ENCODE peak calls at places on chromosomes 3 and 15, in ten cellular contexts. M, W, V, P, N, H, E, J, A and D are unnamed samples.

GRCh38 chr3:153130312-153130977 is 31.6 kb upstream of the RAP2B start:
- DNase-seq in M (no peak), W (no peak), V (peak; percentile 43), P (no peak), N (no peak), H (no peak), E (no peak), J (no peak), A (no peak), D (no peak)

GRCh38 chr15:89141885-89142284 is 53.6 kb downstream of the ABHD2 start:
- DNase-seq in M (no peak), W (no peak), V (no peak), P (no peak), N (no peak), H (no peak), E (no peak), J (no peak), A (no peak), D (no peak)

GRCh38 chr15:78317145-78317836 is 17.9 kb upstream of the SKIC8 start:
- DNase-seq in M (no peak), W (no peak), V (peak; percentile 58), P (no peak), N (no peak), H (peak; percentile 33), E (no peak), J (peak; percentile 56), A (no peak), D (no peak)

GRCh38 chr3:127744216-127744815 is 71.6 kb downstream of the ABTB1 start:
- DNase-seq in M (no peak), W (no peak), V (no peak), P (no peak), N (no peak), H (no peak), E (peak; percentile 8), J (no peak), A (no peak), D (no peak)

GRCh38 chr15:60370804-60371700 is 26.7 kb downstream of the ANXA2 start:
- DNase-seq in M (peak; percentile 67), W (no peak), V (peak; percentile 98), P (no peak), N (no peak), H (peak; percentile 78), E (peak; percentile 64), J (peak; percentile 73), A (no peak), D (peak; percentile 97)

GRCh38 chr3:30448946-30449686 is 157.3 kb upstream of the TGFBR2 start:
- DNase-seq in M (no peak), W (no peak), V (no peak), P (no peak), N (no peak), H (no peak), E (no peak), J (no peak), A (no peak), D (no peak)

GRCh38 chr3:113254171-113254947 is 43.0 kb downstream of the BOC start:
- DNase-seq in M (no peak), W (no peak), V (no peak), P (no peak), N (no peak), H (no peak), E (no peak), J (no peak), A (no peak), D (no peak)

GRCh38 chr15:57792729-57793449 is 86.4 kb downstream of the POLR2M start:
- DNase-seq in M (no peak), W (no peak), V (no peak), P (no peak), N (no peak), H (no peak), E (no peak), J (peak; percentile 57), A (no peak), D (no peak)

GRCh38 chr15:98076021-98076816 is 115.7 kb downstream of the ARRDC4 start:
- DNase-seq in M (no peak), W (no peak), V (peak; percentile 22), P (no peak), N (no peak), H (no peak), E (peak; percentile 17), J (peak; percentile 11), A (no peak), D (no peak)

GRCh38 chr3:46717447-46718231 is at the start of gene PRSS50:
- DNase-seq in M (no peak), W (no peak), V (no peak), P (no peak), N (no peak), H (peak; percentile 21), E (no peak), J (no peak), A (peak; percentile 41), D (no peak)

GRCh38 chr3:95923496-95924210 is 890.7 kb upstream of the EPHA6 start:
- DNase-seq in M (peak; percentile 80), W (no peak), V (peak; percentile 32), P (no peak), N (no peak), H (no peak), E (no peak), J (no peak), A (no peak), D (peak; percentile 68)

GRCh38 chr15:88617790-88618189 is 3.4 kb upstream of the AEN start:
- DNase-seq in M (no peak), W (no peak), V (no peak), P (no peak), N (no peak), H (no peak), E (no peak), J (no peak), A (no peak), D (no peak)

GRCh38 chr3:126961191-126961790 is 21.6 kb upstream of the PLXNA1 start:
- DNase-seq in M (peak; percentile 47), W (no peak), V (no peak), P (no peak), N (no peak), H (no peak), E (peak; percentile 95), J (peak; percentile 43), A (no peak), D (peak; percentile 26)

GRCh38 chr3:150215616-150216015 is 192.5 kb upstream of the TSC22D2 start:
- DNase-seq in M (no peak), W (no peak), V (no peak), P (no peak), N (no peak), H (no peak), E (no peak), J (no peak), A (no peak), D (no peak)

GRCh38 chr3:52498134-52499054 is 3.3 kb downstream of the STAB1 start:
- DNase-seq in M (no peak), W (no peak), V (no peak), P (no peak), N (no peak), H (no peak), E (peak; percentile 56), J (peak; percentile 41), A (no peak), D (no peak)

GRCh38 chr3:59286791-59287531 is 237.1 kb upstream of the CFAP20DC start:
- DNase-seq in M (peak; percentile 76), W (no peak), V (no peak), P (no peak), N (no peak), H (peak; percentile 31), E (no peak), J (no peak), A (no peak), D (peak; percentile 17)

GRCh38 chr15:35019401-35020327 is 31.6 kb upstream of the ZNF770 start:
- DNase-seq in M (no peak), W (no peak), V (peak; percentile 41), P (no peak), N (no peak), H (no peak), E (no peak), J (no peak), A (no peak), D (no peak)
- H3K4me3 ChIP-seq in M (no peak overlapping the region), W (no peak overlapping the region), V (peak overlapping the region; percentile 42), P (no peak overlapping the region), N (no peak overlapping the region), H (no peak overlapping the region), E (no peak overlapping the region), J (no peak overlapping the region), A (no peak overlapping the region), D (no peak overlapping the region)

DNA sequence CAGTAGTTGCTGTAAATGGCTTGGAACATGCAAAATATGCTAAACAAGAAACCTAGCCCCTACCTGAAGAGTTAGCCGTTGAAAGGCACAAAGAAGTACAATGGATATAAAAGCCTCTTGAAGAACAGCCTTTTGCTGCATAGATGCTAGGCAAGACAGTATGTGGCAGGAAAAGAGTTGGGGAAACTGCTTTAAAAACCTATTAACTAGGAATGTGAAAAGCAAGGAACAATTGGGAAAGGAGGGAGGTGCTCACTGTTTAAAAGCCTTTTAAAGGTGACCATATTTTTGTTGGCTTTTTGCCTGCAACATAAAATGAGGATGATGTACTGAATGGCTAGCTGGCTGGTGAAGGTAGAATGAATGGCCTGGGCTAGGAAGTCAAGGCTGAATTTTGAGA is 24.5 kb upstream of the SOX2 start:
- DNase-seq in M (no peak), W (no peak), V (no peak), P (no peak), N (no peak), H (no peak), E (no peak), J (no peak), A (no peak), D (no peak)
- H3K4me1 ChIP-seq in M (no peaks in the 10 kb centered on the region), W (peaks cover 5% of the 10 kb centered on the region), V (no peaks in the 10 kb centered on the region), P (no peaks in the 10 kb centered on the region), N (no peaks in the 10 kb centered on the region), H (no peaks in the 10 kb centered on the region), E (no peaks in the 10 kb centered on the region), J (no peaks in the 10 kb centered on the region), A (no peaks in the 10 kb centered on the region), D (no peaks in the 10 kb centered on the region)

DNA sequence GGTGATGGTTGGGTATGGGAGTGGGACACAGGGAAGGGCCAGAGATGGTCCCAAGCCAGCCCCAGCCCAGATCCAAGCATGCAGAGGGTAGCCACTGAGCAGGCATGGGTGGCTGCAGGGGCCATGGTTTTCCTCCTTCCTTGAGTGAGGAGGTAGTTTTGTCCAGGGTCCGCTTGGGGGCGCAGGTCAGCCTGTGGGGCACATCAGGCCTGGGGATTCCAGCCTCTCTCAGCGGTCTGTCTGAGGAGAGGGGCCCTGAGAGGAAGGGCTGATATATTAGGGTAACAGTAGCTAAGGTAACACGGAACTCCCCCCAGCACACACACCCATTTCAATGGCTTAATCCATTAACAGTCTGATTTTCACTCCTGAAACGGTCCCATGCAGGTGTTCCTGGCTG is 22.7 kb upstream of the LCTL start:
- DNase-seq in M (no peak), W (no peak), V (no peak), P (no peak), N (no peak), H (no peak), E (no peak), J (no peak), A (no peak), D (no peak)
- H3K4me3 ChIP-seq in M (no peak overlapping the region), W (no peak overlapping the region), V (no peak overlapping the region), P (no peak overlapping the region), N (no peak overlapping the region), H (no peak overlapping the region), E (no peak overlapping the region), J (no peak overlapping the region), A (no peak overlapping the region), D (no peak overlapping the region)

DNA sequence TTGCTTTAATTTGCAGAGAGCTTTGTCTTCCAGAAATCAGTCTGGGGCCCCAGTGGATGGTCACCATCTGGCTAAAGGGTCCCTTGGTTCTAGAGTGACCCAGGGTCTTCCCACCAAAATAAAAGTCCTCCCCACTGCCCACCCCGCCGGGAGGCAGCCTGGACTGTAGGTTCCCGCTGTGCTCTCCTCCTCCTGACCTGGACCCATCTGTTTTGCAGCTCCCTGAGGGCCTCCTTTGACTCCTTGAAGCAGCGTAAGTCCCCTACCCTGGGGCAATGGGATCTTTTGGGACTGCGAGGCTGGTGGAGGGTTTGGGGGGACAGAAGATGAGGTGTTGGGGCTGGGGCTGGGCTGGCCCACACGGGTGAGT is 30.1 kb downstream of the PSTPIP1 start:
- DNase-seq in M (no peak), W (no peak), V (no peak), P (no peak), N (no peak), H (no peak), E (no peak), J (no peak), A (peak; percentile 28), D (no peak)
- H3K4me1 ChIP-seq in M (no peaks in the 10 kb centered on the region), W (peaks cover 15% of the 10 kb centered on the region), V (no peaks in the 10 kb centered on the region), P (peaks cover 45% of the 10 kb centered on the region), N (peaks cover 43% of the 10 kb centered on the region), H (peaks cover 44% of the 10 kb centered on the region), E (no peaks in the 10 kb centered on the region), J (peaks cover 5% of the 10 kb centered on the region), A (no peaks in the 10 kb centered on the region), D (peaks cover 22% of the 10 kb centered on the region)